ENCODE peak calls at places on chromosome 18, in nine cellular contexts. O, X, P, S, Z, T, K, Y and N are unnamed samples.
A peak's percentile ranks its signal among the peaks of the same experiment; 100 is the strongest.

GRCh38 chr18:46324556-46324955 is 220.4 kb downstream of the HAUS1 start:
- DNase-seq in O (no peak), X (no peak), P (no peak), S (no peak), Z (peak; percentile 52), T (peak; percentile 39), K (no peak), Y (no peak), N (no peak)

GRCh38 chr18:49006641-49007136 is 55.9 kb upstream of the SMAD7 start:
- DNase-seq in O (no peak), X (no peak), P (no peak), S (no peak), Z (no peak), T (no peak), K (no peak), Y (no peak), N (no peak)

GRCh38 chr18:8460748-8461147 is 148.5 kb upstream of the RAB12 start:
- DNase-seq in O (no peak), X (no peak), P (no peak), S (no peak), Z (no peak), T (no peak), K (no peak), Y (no peak), N (no peak)

GRCh38 chr18:68557183-68557582 is 157.7 kb downstream of the TMX3 start:
- DNase-seq in O (no peak), X (no peak), P (no peak), S (no peak), Z (no peak), T (no peak), K (no peak), Y (no peak), N (no peak)

GRCh38 chr18:67266591-67267237 is 249.8 kb downstream of the DSEL start:
- DNase-seq in O (no peak), X (no peak), P (no peak), S (no peak), Z (no peak), T (no peak), K (no peak), Y (no peak), N (no peak)

GRCh38 chr18:46283268-46283667 is 179.1 kb downstream of the HAUS1 start:
- DNase-seq in O (no peak), X (no peak), P (no peak), S (no peak), Z (no peak), T (no peak), K (no peak), Y (no peak), N (no peak)

GRCh38 chr18:44777429-44778192 is 96.9 kb downstream of the SETBP1 start:
- DNase-seq in O (no peak), X (no peak), P (peak; percentile 55), S (no peak), Z (no peak), T (no peak), K (no peak), Y (no peak), N (no peak)

GRCh38 chr18:37393945-37394609 is 171.5 kb downstream of the CELF4 start:
- DNase-seq in O (peak; percentile 73), X (peak; percentile 83), P (peak; percentile 83), S (no peak), Z (peak; percentile 97), T (no peak), K (peak; percentile 32), Y (peak; percentile 36), N (peak; percentile 87)

GRCh38 chr18:12911025-12911927 is 27.2 kb upstream of the PTPN2 start:
- DNase-seq in O (peak; percentile 19), X (no peak), P (peak; percentile 40), S (peak; percentile 50), Z (no peak), T (no peak), K (peak; percentile 35), Y (no peak), N (no peak)

GRCh38 chr18:28175047-28175929 is 1.6 kb downstream of the CDH2 start:
- DNase-seq in O (peak; percentile 13), X (no peak), P (peak; percentile 41), S (no peak), Z (peak; percentile 71), T (no peak), K (no peak), Y (peak; percentile 10), N (no peak)

GRCh38 chr18:59141294-59142068 is 1.8 kb downstream of the SEC11C start:
- DNase-seq in O (no peak), X (no peak), P (no peak), S (no peak), Z (no peak), T (peak; percentile 24), K (no peak), Y (no peak), N (no peak)

GRCh38 chr18:48074929-48075706 is 144.7 kb upstream of the SMAD2 start:
- DNase-seq in O (no peak), X (no peak), P (no peak), S (no peak), Z (no peak), T (no peak), K (no peak), Y (no peak), N (no peak)

GRCh38 chr18:71045331-71046065 is 756.7 kb downstream of the SOCS6 start:
- DNase-seq in O (no peak), X (no peak), P (no peak), S (no peak), Z (no peak), T (no peak), K (no peak), Y (no peak), N (no peak)

GRCh38 chr18:3214855-3215637 is 4.7 kb downstream of the MYOM1 start:
- DNase-seq in O (no peak), X (no peak), P (no peak), S (no peak), Z (no peak), T (no peak), K (no peak), Y (no peak), N (no peak)

GRCh38 chr18:46449499-46449898 is 207.5 kb downstream of the LOXHD1 start:
- DNase-seq in O (no peak), X (no peak), P (no peak), S (no peak), Z (no peak), T (no peak), K (no peak), Y (no peak), N (no peak)

DNA sequence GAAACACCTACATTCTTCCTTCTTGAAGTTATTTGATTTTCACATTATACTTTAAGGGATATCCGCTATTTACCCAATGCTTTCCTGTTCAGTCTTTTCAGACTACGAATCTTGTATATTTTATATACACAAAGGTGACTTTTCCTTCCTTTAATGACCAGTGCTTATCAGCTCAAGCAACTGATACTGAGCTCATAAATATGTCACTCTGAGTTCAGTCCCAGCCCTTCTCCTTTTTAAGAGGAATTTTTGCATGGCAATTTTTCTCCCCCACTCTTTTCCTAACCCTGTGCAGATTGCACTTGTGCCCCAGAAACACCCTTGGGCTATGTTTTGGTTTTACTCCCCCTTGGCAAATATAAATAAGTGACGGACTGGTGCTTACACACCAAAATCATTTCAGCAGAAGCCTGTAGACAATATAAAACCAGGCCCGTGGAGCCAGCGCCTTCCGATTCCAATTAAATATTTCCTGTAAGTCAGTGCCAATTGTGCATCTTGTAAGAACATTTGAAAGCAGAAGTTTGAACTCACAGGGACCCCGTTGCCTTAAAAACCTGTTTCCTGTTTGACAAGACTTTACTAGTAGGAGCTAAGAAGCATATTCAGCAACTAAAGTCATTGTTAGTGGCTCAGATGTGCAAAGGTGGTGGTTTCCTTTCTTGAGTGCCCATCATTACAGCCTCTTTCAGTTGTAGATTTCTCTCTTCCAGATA is 66.3 kb upstream of the GATA6 start:
- DNase-seq in O (no peak), X (no peak), P (no peak), S (no peak), Z (no peak), T (no peak), K (no peak), Y (no peak), N (no peak)
- H3K27ac ChIP-seq in O (no peak overlapping the region), X (no peak overlapping the region), P (no peak overlapping the region), S (no peak overlapping the region), Z (no peak overlapping the region), T (no peak overlapping the region), K (peak overlapping the region; percentile 58), Y (no peak overlapping the region), N (no peak overlapping the region)

GRCh38 chr18:79951545-79952456 is at the start of gene SLC66A2:
- DNase-seq in O (peak; percentile 95), X (peak; percentile 88), P (peak; percentile 96), S (peak; percentile 93), Z (peak; percentile 97), T (peak; percentile 72), K (peak; percentile 96), Y (peak; percentile 95), N (peak; percentile 75)
- H3K27ac ChIP-seq in O (peak within 1 kb of the TSS; percentile 66), X (peak within 1 kb of the TSS; percentile 75), P (peak within 1 kb of the TSS; percentile 56), S (peak within 1 kb of the TSS; percentile 35), Z (no peak within 1 kb of the TSS), T (peak within 1 kb of the TSS; percentile 76), K (peak within 1 kb of the TSS; percentile 93), Y (peak within 1 kb of the TSS; percentile 63), N (peak within 1 kb of the TSS; percentile 49)

GRCh38 chr18:370753-371615 is 103.1 kb upstream of the THOC1 start:
- DNase-seq in O (no peak), X (no peak), P (no peak), S (no peak), Z (peak; percentile 31), T (no peak), K (no peak), Y (no peak), N (no peak)
- H3K27ac ChIP-seq in O (no peak overlapping the region), X (no peak overlapping the region), P (no peak overlapping the region), S (no peak overlapping the region), Z (peak overlapping the region; percentile 89), T (no peak overlapping the region), K (peak overlapping the region; percentile 12), Y (no peak overlapping the region), N (no peak overlapping the region)

DNA sequence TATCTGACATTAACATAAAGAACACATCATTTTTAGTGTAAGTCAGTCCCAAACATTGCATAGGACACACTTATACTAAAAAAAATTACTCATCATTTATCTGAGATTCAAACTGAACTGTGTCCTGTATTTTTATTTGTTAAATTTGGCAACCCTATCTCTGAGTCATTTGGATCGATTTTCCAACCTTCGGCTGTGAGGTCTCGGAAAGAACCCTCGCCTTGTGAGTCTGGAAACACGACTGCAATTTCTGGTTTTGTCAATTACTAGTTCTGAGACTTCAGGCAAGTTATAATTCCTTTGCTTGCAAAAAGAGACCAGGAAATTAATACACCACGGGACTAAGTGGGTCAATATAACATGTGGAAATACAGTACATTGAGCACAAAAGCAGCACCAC is 14.0 kb downstream of the ATP8B1 start:
- DNase-seq in O (no peak), X (no peak), P (no peak), S (no peak), Z (no peak), T (no peak), K (no peak), Y (peak; percentile 54), N (no peak)
- H3K27ac ChIP-seq in O (peak overlapping the region; percentile 98), X (peak overlapping the region; percentile 91), P (no peak overlapping the region), S (no peak overlapping the region), Z (peak overlapping the region; percentile 79), T (no peak overlapping the region), K (peak overlapping the region; percentile 84), Y (peak overlapping the region; percentile 94), N (no peak overlapping the region)